ENCODE peak calls at places on chromosome 10, in five cellular contexts. V is aorta, L is tibial nerve, F is Caco-2, Q is Peyer's patch. H is an unnamed sample.

GRCh38 chr10:69317175-69318086 is 39.1 kb downstream of the HK1 start:
- DNase-seq in F (peak; percentile 59), V (no peak), L (no peak), Q (no peak), H (peak; percentile 35)

GRCh38 chr10:99920901-99921300 is 88.8 kb downstream of the DNMBP start:
- DNase-seq in Q (no peak), V (no peak), F (no peak), L (no peak), H (no peak)

GRCh38 chr10:21069929-21070363 is 172.8 kb upstream of the NEBL start:
- DNase-seq in V (no peak), Q (no peak), F (no peak), L (no peak), H (peak; percentile 21)

GRCh38 chr10:51832652-51833383 is 133.4 kb upstream of the CSTF2T start:
- DNase-seq in L (no peak), F (no peak), V (peak; percentile 34), Q (no peak), H (no peak)

GRCh38 chr10:22682237-22683192 is 31.9 kb downstream of the PIP4K2A start:
- DNase-seq in F (no peak), L (no peak), Q (no peak), V (no peak), H (no peak)

GRCh38 chr10:97590082-97590747 is 694 bp downstream of the C10orf62 start:
- DNase-seq in L (no peak), F (no peak), V (no peak), Q (no peak), H (peak; percentile 13)

GRCh38 chr10:100743626-100744135 is 1.7 kb upstream of the PAX2 start:
- DNase-seq in F (peak; percentile 67), V (no peak), Q (no peak), L (no peak), H (peak; percentile 84)

GRCh38 chr10:44278669-44279337 is 106.1 kb downstream of the CXCL12 start:
- DNase-seq in V (no peak), Q (no peak), L (no peak), F (no peak), H (peak; percentile 40)

GRCh38 chr10:75042292-75042974 is 69.0 kb upstream of the SAMD8 start:
- DNase-seq in V (no peak), Q (no peak), F (no peak), L (no peak), H (no peak)

GRCh38 chr10:118721005-118721876 is 33.5 kb downstream of the CACUL1 start:
- DNase-seq in Q (no peak), F (peak; percentile 62), V (no peak), L (peak; percentile 46), H (peak; percentile 42)

GRCh38 chr10:77857272-77857671 is 69.3 kb downstream of the DLG5 start:
- DNase-seq in F (peak; percentile 86), L (no peak), V (no peak), Q (no peak), H (no peak)

GRCh38 chr10:84416245-84416555 is 87.8 kb downstream of the CCSER2 start:
- DNase-seq in L (no peak), Q (no peak), V (no peak), F (no peak), H (no peak)

GRCh38 chr10:89095701-89096391 is 105.2 kb downstream of the FAS start:
- DNase-seq in L (no peak), Q (no peak), V (no peak), F (no peak), H (no peak)

GRCh38 chr10:88990528-88991160 is at the start of gene FAS:
- DNase-seq in V (peak; percentile 86), L (peak; percentile 59), F (peak; percentile 13), Q (peak; percentile 86), H (peak; percentile 71)

DNA sequence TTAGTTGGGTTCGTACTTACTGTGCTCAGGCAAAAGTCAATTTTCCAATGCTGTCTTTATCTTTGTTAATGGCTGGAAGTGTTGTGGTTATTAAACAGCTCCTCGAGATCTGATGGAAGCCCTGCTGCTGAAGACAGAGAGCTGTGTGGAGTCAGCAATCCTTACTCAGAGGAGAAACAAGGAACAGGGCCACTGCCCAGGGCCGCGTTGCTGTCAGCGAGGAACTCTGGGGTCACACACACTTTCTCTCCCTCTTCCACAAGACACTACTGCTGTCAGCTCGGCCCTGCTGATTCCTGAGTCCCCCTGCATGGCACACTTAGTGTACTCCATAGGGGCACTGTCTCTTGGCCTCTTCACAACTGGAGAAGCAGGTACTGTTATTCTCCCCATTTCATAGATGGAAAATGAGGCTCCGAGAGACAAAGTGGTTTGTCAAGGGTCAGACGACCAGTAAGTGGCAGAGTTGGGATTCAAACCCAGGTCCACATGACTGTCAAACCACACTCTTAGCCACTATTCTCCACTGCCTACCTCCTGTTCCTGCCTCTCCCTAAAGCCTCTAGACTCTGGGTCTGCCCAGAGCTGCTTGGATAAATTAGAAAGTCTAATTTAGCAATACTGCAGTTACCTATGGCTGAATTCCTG is 29.3 kb upstream of the PDCD4 start:
- DNase-seq in L (no peak), F (no peak), Q (no peak), V (no peak), H (no peak)
- H3K4me3 ChIP-seq in L (no peak overlapping the region), F (no peak overlapping the region), Q (no peak overlapping the region), V (no peak overlapping the region), H (no peak overlapping the region)

GRCh38 chr10:50596456-50596855 is 27.3 kb downstream of the SGMS1 start:
- DNase-seq in F (no peak), L (no peak), V (no peak), Q (no peak), H (no peak)

GRCh38 chr10:50594012-50594411 is 29.7 kb downstream of the SGMS1 start:
- DNase-seq in F (no peak), L (no peak), V (no peak), Q (no peak), H (no peak)

GRCh38 chr10:50593523-50593922 is 30.2 kb downstream of the SGMS1 start:
- DNase-seq in Q (no peak), F (no peak), L (no peak), V (no peak), H (no peak)

GRCh38 chr10:50596897-50597296 is 26.9 kb downstream of the SGMS1 start:
- DNase-seq in Q (no peak), V (no peak), L (no peak), F (no peak), H (no peak)

DNA sequence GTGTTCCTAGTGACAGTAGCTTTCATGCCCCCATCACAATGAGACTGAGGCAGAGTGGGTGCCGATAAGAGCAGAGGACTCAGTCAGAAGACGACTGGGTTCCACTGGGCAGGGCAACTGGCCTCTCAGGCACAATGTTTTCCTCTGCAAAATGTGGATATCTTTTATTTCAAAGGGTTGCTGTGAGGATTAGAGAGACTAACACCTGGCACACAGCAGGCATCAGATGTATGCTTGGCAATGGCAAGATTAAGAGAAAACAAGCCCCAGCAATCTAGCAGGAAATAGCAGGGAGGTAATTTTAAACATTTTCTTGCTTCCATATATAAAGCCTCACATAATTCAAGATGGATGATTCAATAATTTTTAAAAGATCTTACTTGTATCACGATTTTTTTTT is 28.0 kb downstream of the SGMS1 start:
- DNase-seq in V (no peak), F (no peak), Q (no peak), L (no peak), H (no peak)
- H3K27me3 ChIP-seq in V (no peaks in the 10 kb centered on the region), F (no peaks in the 10 kb centered on the region), Q (no peaks in the 10 kb centered on the region), L (no peaks in the 10 kb centered on the region), H (no peaks in the 10 kb centered on the region)

DNA sequence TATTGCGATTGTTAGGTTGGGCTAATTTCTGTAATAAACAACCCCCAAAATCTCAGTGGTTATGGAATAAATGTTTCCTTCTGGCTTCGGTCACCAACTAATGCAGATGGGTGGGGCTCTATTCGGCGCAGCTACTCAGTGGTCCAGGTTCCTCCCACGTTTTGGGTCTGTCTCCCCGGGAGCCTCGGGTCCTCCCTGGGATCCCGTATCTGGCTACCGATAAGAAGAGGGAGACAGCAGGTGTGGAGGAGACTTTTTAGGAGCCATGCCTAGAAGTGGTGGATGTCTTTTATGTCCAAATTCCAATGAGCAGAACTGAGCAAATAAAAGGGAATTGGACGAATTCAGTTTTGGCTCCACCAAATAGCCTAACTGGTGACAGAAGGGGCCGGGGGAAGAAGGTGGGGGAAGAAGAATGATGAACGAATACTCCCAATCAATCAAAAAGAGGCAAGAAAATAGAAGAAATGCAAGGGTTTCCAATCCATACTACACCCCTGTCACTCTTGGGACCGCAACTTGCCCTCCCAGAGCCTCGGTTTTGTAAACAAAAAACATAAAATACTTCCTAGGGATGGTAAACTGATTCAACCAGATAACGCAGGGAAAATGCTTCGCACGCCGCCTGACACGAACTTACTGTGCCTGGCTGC is 498 bp upstream of the C10orf53 start:
- DNase-seq in V (no peak), L (no peak), Q (no peak), F (no peak), H (no peak)
- H3K4me3 ChIP-seq in V (no peak overlapping the region), L (no peak overlapping the region), Q (no peak overlapping the region), F (no peak overlapping the region), H (peak overlapping the region; percentile 43)

GRCh38 chr10:120806081-120806480 is 45.1 kb upstream of the WDR11 start:
- DNase-seq in L (no peak), V (no peak), F (no peak), Q (no peak), H (no peak)
- H3K27me3 ChIP-seq in L (no peaks in the 10 kb centered on the region), V (no peaks in the 10 kb centered on the region), F (peaks cover under 1% of the 10 kb centered on the region), Q (no peaks in the 10 kb centered on the region), H (no peaks in the 10 kb centered on the region)

DNA sequence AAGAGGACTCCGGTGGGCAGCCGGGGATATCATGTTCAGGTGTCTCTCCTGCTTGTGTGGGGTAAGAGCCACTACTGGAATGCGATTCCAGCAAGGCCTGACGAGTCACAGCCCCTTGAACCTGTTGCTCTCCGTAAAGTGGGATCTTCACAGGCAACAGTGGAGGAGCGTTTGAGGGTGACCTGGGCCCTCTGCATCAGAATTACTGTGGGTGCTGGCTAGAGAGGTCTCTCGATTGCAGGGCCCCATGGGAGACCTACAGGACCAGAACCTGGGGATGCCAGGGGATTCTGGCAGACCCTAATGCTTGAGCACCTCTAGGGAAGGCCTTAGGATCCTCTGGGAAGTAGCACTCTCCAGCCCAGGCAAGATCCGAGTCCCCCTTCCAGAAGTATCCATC is 4.4 kb downstream of the MGMT start:
- DNase-seq in F (no peak), L (no peak), Q (no peak), V (no peak), H (no peak)
- H3K4me3 ChIP-seq in F (no peak overlapping the region), L (no peak overlapping the region), Q (no peak overlapping the region), V (no peak overlapping the region), H (no peak overlapping the region)

GRCh38 chr10:101767966-101768790 is 7.7 kb downstream of the FGF8 start:
- DNase-seq in F (no peak), L (no peak), Q (no peak), V (no peak), H (peak; percentile 41)
- H3K27me3 ChIP-seq in F (peaks cover 1% of the 10 kb centered on the region), L (no peaks in the 10 kb centered on the region), Q (peaks cover 13% of the 10 kb centered on the region), V (no peaks in the 10 kb centered on the region), H (peaks cover 8% of the 10 kb centered on the region)

GRCh38 chr10:707861-708260 is 18.4 kb upstream of the DIP2C start:
- DNase-seq in L (no peak), F (no peak), V (no peak), Q (no peak), H (no peak)

GRCh38 chr10:714214-714613 is 24.7 kb upstream of the DIP2C start:
- DNase-seq in Q (no peak), V (no peak), F (no peak), L (no peak), H (no peak)

GRCh38 chr10:712089-712488 is 22.6 kb upstream of the DIP2C start:
- DNase-seq in Q (no peak), F (peak; percentile 86), L (no peak), V (no peak), H (no peak)

GRCh38 chr10:717458-717857 is 28.0 kb upstream of the DIP2C start:
- DNase-seq in L (no peak), F (no peak), Q (no peak), V (no peak), H (no peak)

GRCh38 chr10:712575-712974 is 23.1 kb upstream of the DIP2C start:
- DNase-seq in Q (no peak), F (no peak), V (no peak), L (no peak), H (no peak)
- H3K4me3 ChIP-seq in Q (no peak overlapping the region), F (no peak overlapping the region), V (no peak overlapping the region), L (no peak overlapping the region), H (no peak overlapping the region)

H was measured in H7.